ENCODE peak calls at places on chromosomes 3 and 15, in five cellular contexts. One of them, this sample, is unnamed.

GRCh38 chr3:47661121-47661752 is 82.6 kb upstream of the CSPG5 start:
- DNase-seq in GM12878: no peak
- DNase-seq in SK-N-SH: peak
- DNase-seq in HepG2: no peak
- DNase-seq in HL-60: no peak
- DNase-seq in this sample: no peak

GRCh38 chr3:197458179-197458707 is 97.5 kb downstream of the BDH1 start:
- DNase-seq in GM12878: no peak
- DNase-seq in SK-N-SH: peak
- DNase-seq in HepG2: peak
- DNase-seq in HL-60: no peak
- DNase-seq in this sample: no peak

GRCh38 chr15:45660231-45660979 is 25.6 kb downstream of the SQOR start:
- DNase-seq in GM12878: no peak
- DNase-seq in SK-N-SH: no peak
- DNase-seq in HepG2: no peak
- DNase-seq in HL-60: no peak
- DNase-seq in this sample: no peak

GRCh38 chr15:95162967-95163531 is 931.7 kb downstream of the MCTP2 start:
- DNase-seq in GM12878: no peak
- DNase-seq in SK-N-SH: no peak
- DNase-seq in HepG2: no peak
- DNase-seq in HL-60: no peak
- DNase-seq in this sample: no peak

GRCh38 chr3:129695203-129695602 is 88.7 kb upstream of the PLXND1 start:
- DNase-seq in GM12878: no peak
- DNase-seq in SK-N-SH: no peak
- DNase-seq in HepG2: no peak
- DNase-seq in HL-60: no peak
- DNase-seq in this sample: no peak

GRCh38 chr3:54888873-54889272 is 39.0 kb downstream of the LRTM1 start:
- DNase-seq in GM12878: no peak
- DNase-seq in SK-N-SH: no peak
- DNase-seq in HepG2: no peak
- DNase-seq in HL-60: no peak
- DNase-seq in this sample: no peak

GRCh38 chr15:70096215-70096974 is 1.3 kb downstream of the TLE3 start:
- DNase-seq in GM12878: no peak
- DNase-seq in SK-N-SH: peak
- DNase-seq in HepG2: no peak
- DNase-seq in HL-60: no peak
- DNase-seq in this sample: no peak

GRCh38 chr3:17302774-17303173 is 418.0 kb downstream of the PLCL2 start:
- DNase-seq in GM12878: no peak
- DNase-seq in SK-N-SH: no peak
- DNase-seq in HepG2: no peak
- DNase-seq in HL-60: no peak
- DNase-seq in this sample: no peak

GRCh38 chr15:90681480-90681879 is 35.7 kb upstream of the BLM start:
- DNase-seq in GM12878: no peak
- DNase-seq in SK-N-SH: no peak
- DNase-seq in HepG2: no peak
- DNase-seq in HL-60: no peak
- DNase-seq in this sample: no peak

GRCh38 chr3:159775372-159775961 is 213.2 kb upstream of the IL12A start:
- DNase-seq in GM12878: no peak
- DNase-seq in SK-N-SH: peak
- DNase-seq in HepG2: no peak
- DNase-seq in HL-60: no peak
- DNase-seq in this sample: no peak

GRCh38 chr3:6551165-6551564 is 309.8 kb upstream of the GRM7 start:
- DNase-seq in GM12878: no peak
- DNase-seq in SK-N-SH: no peak
- DNase-seq in HepG2: no peak
- DNase-seq in HL-60: no peak
- DNase-seq in this sample: no peak

GRCh38 chr3:186108106-186108940 is 566 bp downstream of the ETV5 start:
- DNase-seq in GM12878: no peak
- DNase-seq in SK-N-SH: peak
- DNase-seq in HepG2: peak
- DNase-seq in HL-60: peak
- DNase-seq in this sample: peak

GRCh38 chr15:47997170-47997569 is 123.6 kb upstream of the SLC24A5 start:
- DNase-seq in GM12878: no peak
- DNase-seq in SK-N-SH: no peak
- DNase-seq in HepG2: no peak
- DNase-seq in HL-60: no peak
- DNase-seq in this sample: no peak

GRCh38 chr15:48001393-48002059 is 119.3 kb upstream of the SLC24A5 start:
- DNase-seq in GM12878: peak
- DNase-seq in SK-N-SH: no peak
- DNase-seq in HepG2: no peak
- DNase-seq in HL-60: peak
- DNase-seq in this sample: no peak

GRCh38 chr15:48002772-48003171 is 118.0 kb upstream of the SLC24A5 start:
- DNase-seq in GM12878: no peak
- DNase-seq in SK-N-SH: no peak
- DNase-seq in HepG2: no peak
- DNase-seq in HL-60: no peak
- DNase-seq in this sample: no peak

GRCh38 chr15:47997712-47998111 is 123.1 kb upstream of the SLC24A5 start:
- DNase-seq in GM12878: no peak
- DNase-seq in SK-N-SH: no peak
- DNase-seq in HepG2: no peak
- DNase-seq in HL-60: no peak
- DNase-seq in this sample: no peak

GRCh38 chr15:47998523-47999113 is 122.2 kb upstream of the SLC24A5 start:
- DNase-seq in GM12878: no peak
- DNase-seq in SK-N-SH: no peak
- DNase-seq in HepG2: no peak
- DNase-seq in HL-60: peak
- DNase-seq in this sample: no peak
- TF ChIP-seq GABPA in GM12878: no peak
- TF ChIP-seq GABPA in SK-N-SH: no peak
- TF ChIP-seq GABPA in HepG2: no peak
- TF ChIP-seq GABPA in HL-60: no peak
- TF ChIP-seq GABPA in this sample: no peak

GRCh38 chr3:143327388-143327787 is 207.8 kb downstream of the CHST2 start:
- DNase-seq in GM12878: no peak
- DNase-seq in SK-N-SH: no peak
- DNase-seq in HepG2: no peak
- DNase-seq in HL-60: no peak
- DNase-seq in this sample: no peak
- TF ChIP-seq REST in GM12878: no peak
- TF ChIP-seq REST in SK-N-SH: no peak
- TF ChIP-seq REST in HepG2: no peak
- TF ChIP-seq REST in HL-60: no peak
- TF ChIP-seq REST in this sample: no peak

DNA sequence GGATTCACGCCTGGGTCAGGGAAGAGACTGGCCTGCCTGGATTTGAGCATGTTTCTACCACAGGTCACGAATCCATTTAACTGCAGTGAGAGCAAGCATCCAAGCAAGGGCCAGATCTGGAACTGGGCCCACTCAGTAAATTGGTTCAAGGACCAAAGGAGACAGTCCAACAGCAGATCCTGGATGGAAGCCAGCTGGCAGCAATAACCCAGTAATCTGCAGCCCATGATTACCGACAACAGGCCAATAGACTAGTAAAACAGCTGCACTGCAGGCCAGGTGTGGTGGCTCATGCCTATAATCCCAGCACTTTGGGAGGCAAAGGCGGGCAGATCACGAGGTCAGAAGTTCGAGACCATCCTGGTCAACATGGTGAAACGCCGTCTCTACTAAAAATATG is 11.8 kb downstream of the SAMD7 start:
- DNase-seq in GM12878: no peak
- DNase-seq in SK-N-SH: peak
- DNase-seq in HepG2: peak
- DNase-seq in HL-60: no peak
- DNase-seq in this sample: no peak
- TF ChIP-seq GABPA in GM12878: no peak
- TF ChIP-seq GABPA in SK-N-SH: no peak
- TF ChIP-seq GABPA in HepG2: no peak
- TF ChIP-seq GABPA in HL-60: no peak
- TF ChIP-seq GABPA in this sample: no peak

GRCh38 chr15:68769702-68770101 is 51.0 kb downstream of the ANP32A start:
- DNase-seq in GM12878: no peak
- DNase-seq in SK-N-SH: no peak
- DNase-seq in HepG2: no peak
- DNase-seq in HL-60: no peak
- DNase-seq in this sample: no peak
- TF ChIP-seq REST in GM12878: no peak
- TF ChIP-seq REST in SK-N-SH: no peak
- TF ChIP-seq REST in HepG2: no peak
- TF ChIP-seq REST in HL-60: no peak
- TF ChIP-seq REST in this sample: no peak

This sample was measured in K562.